ENCODE peak calls at places on chromosomes 16 and 17, in ten cellular contexts. D is GM06990, O is PC-3, P is tibial artery, H is left lung, T is breast epithelium, K is HCT116, N is transverse colon, X is AG10803, Y is fibroblast of lung. G is an unnamed sample.

GRCh38 chr17:10081571-10082169 is 116.7 kb downstream of the GAS7 start:
- DNase-seq in D (no peak), O (no peak), P (peak), H (no peak), T (no peak), K (no peak), N (no peak), X (no peak), Y (no peak), G (no peak)

GRCh38 chr17:59838196-59838911 is 54.4 kb downstream of the TUBD1 start:
- DNase-seq in D (no peak), O (peak), P (no peak), H (no peak), T (no peak), K (no peak), N (no peak), X (peak), Y (peak), G (no peak)

GRCh38 chr17:39919087-39919683 is 750 bp upstream of the GSDMB start:
- DNase-seq in D (no peak), O (no peak), P (no peak), H (no peak), T (no peak), K (no peak), N (no peak), X (no peak), Y (no peak), G (no peak)

GRCh38 chr16:86129541-86129940 is 230.6 kb downstream of the IRF8 start:
- DNase-seq in D (no peak), O (no peak), P (no peak), H (no peak), T (no peak), K (no peak), N (no peak), X (no peak), Y (peak), G (no peak)

GRCh38 chr17:43169561-43170139 is 1.4 kb upstream of the NBR1 start:
- DNase-seq in D (no peak), O (peak), P (peak), H (peak), T (peak), K (no peak), N (peak), X (peak), Y (peak), G (peak)

GRCh38 chr17:39098474-39099090 is 52.9 kb downstream of the PLXDC1 start:
- DNase-seq in D (no peak), O (no peak), P (no peak), H (no peak), T (no peak), K (no peak), N (no peak), X (no peak), Y (no peak), G (no peak)

GRCh38 chr16:2092866-2093265 is 42.8 kb downstream of the PKD1 start:
- DNase-seq in D (no peak), O (no peak), P (no peak), H (no peak), T (no peak), K (no peak), N (no peak), X (no peak), Y (no peak), G (no peak)

GRCh38 chr16:6684076-6684673 is 648.5 kb upstream of the RBFOX1 start:
- DNase-seq in D (no peak), O (peak), P (no peak), H (no peak), T (no peak), K (no peak), N (peak), X (no peak), Y (no peak), G (peak)

GRCh38 chr16:28258571-28258970 is 33.8 kb upstream of the SBK1 start:
- DNase-seq in D (no peak), O (no peak), P (no peak), H (no peak), T (no peak), K (no peak), N (no peak), X (peak), Y (no peak), G (peak)

GRCh38 chr16:55466209-55466608 is 12.8 kb upstream of the MMP2 start:
- DNase-seq in D (no peak), O (no peak), P (peak), H (no peak), T (no peak), K (no peak), N (no peak), X (no peak), Y (no peak), G (no peak)

GRCh38 chr16:85197611-85198566 is 85.6 kb upstream of the CIBAR2 start:
- DNase-seq in D (no peak), O (no peak), P (no peak), H (no peak), T (no peak), K (no peak), N (no peak), X (peak), Y (no peak), G (peak)

GRCh38 chr16:66919569-66920472 is 1.1 kb upstream of the CDH16 start:
- DNase-seq in D (no peak), O (no peak), P (no peak), H (no peak), T (no peak), K (no peak), N (no peak), X (no peak), Y (no peak), G (no peak)
- TF ChIP-seq CTCF in D (no peak), O (no peak), P (no peak), H (no peak), T (no peak), K (no peak), N (no peak), X (no peak), Y (no peak), G (no peak)

GRCh38 chr17:29393451-29393850 is 3.3 kb downstream of the TAOK1 start:
- DNase-seq in D (no peak), O (no peak), P (no peak), H (no peak), T (no peak), K (no peak), N (no peak), X (peak), Y (peak), G (peak)
- H3K4me3 ChIP-seq in D (no peak), O (peak), P (no peak), H (no peak), T (no peak), K (no peak), N (no peak), X (no peak), Y (no peak), G (peak)

DNA sequence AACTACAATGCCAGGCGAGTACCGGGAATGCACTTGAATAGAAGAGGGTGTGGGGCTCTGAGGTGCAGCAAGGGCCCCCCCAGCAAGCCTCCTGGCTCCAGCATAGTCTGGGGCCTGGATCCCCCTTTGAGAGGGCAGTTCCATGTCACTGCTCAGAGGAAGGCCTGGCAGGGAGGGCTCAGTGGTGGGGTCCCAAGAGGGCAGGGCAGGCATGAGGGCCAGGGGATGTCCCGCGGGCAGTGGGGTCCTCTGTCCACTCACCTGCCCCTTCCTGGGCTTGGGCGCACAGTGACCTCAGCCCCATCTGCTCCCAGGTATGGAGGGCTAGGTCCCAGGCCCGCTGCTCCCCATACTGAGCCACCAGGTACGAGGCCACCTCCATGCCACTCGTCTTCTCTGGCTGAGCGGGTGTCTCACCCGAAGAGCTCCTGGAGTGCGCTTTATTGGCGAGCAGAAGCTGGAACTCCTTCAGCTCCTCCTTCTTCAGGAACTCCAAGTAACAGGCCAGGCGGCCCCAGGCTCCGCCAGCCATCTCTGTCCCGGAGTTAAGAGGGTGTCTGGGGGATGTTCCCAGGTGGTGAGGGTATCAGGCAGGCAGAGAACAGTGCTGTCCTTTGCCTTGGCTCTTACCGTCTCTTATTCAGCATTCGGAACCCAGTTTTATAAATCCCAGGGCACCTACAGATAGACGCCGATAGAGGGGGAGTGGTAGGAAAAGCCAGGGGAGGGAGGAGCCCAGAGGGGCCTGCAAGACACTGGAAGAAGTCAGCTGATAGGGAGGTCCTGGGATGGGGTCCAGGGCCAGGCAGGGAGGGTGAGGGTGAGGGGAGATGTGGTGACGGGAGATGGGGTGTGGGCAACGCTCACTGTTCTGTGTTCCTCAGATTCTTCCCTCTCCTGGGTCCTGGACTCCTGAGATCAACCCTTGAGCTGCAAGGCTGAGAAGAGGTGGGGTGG is 605 bp downstream of the NLRP1 start:
- DNase-seq in D (no peak), O (no peak), P (peak), H (no peak), T (no peak), K (no peak), N (no peak), X (peak), Y (no peak), G (peak)
- TF ChIP-seq CTCF in D (peak), O (no peak), P (no peak), H (no peak), T (no peak), K (no peak), N (no peak), X (peak), Y (peak), G (no peak)

GRCh38 chr16:31569360-31569717 is 41.6 kb downstream of the AHSP start:
- DNase-seq in D (no peak), O (no peak), P (no peak), H (no peak), T (no peak), K (no peak), N (no peak), X (no peak), Y (no peak), G (no peak)

DNA sequence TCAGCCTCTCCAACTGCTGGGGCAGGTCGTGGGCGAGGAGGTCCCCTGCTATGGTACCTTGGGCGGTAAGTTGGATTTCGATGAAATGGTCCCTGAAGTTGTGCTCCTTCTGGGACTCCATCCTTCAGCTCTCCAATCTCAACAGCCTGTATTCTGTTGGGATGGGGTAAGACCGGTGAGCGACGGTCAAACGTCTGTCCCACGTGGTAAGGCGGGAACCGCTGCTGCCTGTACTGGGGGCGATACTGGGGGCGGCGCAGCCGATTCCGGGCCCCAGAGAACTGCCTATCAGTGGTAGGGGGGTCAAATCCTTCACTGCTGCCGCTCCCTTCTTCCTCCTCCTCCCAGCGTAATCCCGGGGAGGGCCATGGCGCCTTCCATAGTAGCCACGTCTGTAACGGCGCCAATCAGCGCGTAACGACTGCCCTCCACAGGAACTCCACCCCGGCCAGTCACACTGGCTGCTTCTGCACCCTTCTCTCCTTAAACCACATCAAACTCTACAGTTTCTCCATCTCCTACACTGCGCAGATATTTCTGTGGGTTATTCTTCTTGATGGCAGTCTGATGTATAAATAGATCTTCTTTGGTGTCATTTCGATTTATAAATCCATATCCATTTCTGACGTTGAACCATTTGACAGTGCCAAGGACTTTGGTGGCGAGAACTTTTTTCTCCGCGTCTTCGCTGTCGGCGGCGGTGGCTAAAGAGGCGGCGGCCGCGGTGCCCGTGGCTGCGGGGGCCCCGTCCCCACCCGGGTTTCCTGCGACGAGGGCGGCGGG is 41.1 kb downstream of the AHSP start:
- DNase-seq in D (no peak), O (no peak), P (no peak), H (peak), T (no peak), K (no peak), N (peak), X (peak), Y (peak), G (no peak)
- H3K4me3 ChIP-seq in D (no peak), O (no peak), P (peak), H (peak), T (peak), K (no peak), N (peak), X (no peak), Y (no peak), G (no peak)

DNA sequence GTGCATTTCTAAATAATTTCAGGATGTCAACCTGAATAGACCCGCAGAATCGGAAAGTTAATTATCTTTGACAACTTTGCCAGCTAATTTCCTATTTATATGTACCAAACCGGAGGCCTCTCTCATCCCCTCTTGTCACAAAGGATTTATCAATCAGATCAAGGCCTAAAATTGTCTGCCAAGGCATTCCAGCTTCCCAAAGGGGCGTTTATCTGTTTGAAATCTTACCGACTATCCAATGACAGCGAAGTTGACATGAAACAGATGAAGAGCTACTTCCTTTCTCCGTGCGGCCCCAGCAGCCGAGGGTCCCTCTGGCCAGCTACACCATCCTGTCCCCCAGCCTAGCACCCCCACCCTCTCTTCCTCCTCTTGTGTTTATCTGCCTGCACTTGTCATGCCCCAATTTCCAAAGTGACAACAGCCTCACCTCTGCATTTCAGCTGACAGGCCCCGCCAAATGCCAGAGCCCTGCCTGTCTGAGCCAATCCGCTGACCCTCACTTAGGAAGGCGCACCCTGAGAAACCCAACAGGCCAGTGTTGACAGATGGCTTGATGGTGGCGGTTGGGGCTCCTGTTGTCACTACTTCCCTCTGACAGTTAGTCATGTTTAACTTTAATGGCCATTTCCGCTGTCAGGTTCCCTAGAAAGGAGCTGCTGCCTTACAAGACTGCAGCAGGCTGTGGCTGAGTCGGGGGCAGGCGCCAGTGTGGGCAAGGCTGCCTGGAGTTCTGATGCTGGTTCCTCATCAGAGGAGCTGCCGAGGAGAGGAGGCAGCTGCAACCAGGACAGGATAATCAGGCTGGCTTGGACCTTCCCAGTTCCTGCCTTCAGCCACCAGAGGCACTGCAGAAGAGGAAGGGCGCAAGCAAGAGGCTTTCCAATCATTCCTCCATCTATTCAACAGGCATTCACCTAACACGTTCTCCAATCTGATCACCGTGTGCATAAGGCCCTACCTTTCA is 223.4 kb upstream of the DYNLRB2 start:
- DNase-seq in D (no peak), O (peak), P (no peak), H (no peak), T (no peak), K (no peak), N (no peak), X (no peak), Y (peak), G (no peak)
- TF ChIP-seq CTCF in D (peak), O (peak), P (no peak), H (no peak), T (no peak), K (no peak), N (no peak), X (peak), Y (peak), G (peak)

DNA sequence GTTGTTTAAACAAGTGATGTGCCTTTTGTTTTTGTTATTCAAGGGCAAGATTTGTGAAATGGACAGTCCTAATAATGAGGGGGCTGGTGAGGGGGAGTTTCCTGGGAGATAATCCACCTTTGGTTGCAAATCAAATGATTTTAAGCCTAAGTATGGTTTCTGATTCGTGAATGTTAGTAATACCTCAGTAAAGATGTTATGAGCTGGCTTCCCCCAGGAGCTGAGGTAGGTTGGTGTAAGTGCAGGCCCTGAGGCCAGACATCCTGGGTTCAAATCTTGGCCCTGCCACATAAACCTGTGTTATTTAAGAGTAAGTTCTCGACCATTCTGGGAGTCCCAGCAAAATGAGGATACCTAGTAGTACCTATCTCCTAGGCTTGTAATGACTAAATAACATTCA is 1.5 kb downstream of the SNX29 start:
- DNase-seq in D (no peak), O (no peak), P (no peak), H (no peak), T (no peak), K (no peak), N (no peak), X (no peak), Y (no peak), G (no peak)
- H3K4me3 ChIP-seq in D (peak), O (peak), P (peak), H (no peak), T (peak), K (no peak), N (peak), X (peak), Y (peak), G (peak)

DNA sequence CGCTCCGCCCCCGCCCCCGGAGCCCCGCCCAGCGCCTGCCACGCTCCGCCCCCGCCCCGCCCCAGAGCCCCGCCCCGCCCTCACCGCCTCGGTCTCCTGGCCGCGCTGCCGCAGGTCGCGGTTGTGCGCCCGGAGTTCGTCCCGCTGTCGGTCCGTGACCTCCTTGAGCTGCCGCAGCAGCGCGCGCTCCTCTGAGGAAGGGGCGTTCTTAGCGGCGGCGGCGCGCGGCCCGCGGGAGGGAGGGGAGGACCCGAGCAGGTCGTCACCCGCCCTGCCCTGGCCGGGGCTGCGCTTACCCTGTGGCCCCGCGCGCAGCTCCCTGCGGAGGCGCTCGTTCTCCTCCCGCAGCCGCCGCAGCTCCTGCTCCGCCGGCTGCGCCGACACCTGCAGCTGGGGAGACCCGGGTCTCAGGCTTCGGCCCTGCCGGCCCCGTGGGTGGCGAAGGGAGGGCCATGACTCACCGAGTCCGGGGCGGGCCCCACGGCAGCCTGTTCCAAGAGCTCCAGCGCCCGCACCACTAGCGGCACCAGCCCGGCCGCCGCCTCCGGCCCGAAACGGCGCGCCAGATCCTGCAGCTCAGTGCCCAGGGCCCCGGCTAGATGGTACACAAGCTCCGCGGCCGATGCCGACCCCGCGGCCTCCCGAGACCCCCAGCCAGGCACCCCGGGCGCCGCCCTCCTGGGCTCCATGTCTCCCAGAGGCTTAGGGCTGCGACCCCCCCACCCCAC is 386 bp downstream of the RILP start:
- DNase-seq in D (peak), O (peak), P (peak), H (peak), T (peak), K (peak), N (peak), X (peak), Y (peak), G (peak)
- TF ChIP-seq CTCF in D (no peak), O (no peak), P (no peak), H (no peak), T (no peak), K (no peak), N (no peak), X (no peak), Y (no peak), G (no peak)

DNA sequence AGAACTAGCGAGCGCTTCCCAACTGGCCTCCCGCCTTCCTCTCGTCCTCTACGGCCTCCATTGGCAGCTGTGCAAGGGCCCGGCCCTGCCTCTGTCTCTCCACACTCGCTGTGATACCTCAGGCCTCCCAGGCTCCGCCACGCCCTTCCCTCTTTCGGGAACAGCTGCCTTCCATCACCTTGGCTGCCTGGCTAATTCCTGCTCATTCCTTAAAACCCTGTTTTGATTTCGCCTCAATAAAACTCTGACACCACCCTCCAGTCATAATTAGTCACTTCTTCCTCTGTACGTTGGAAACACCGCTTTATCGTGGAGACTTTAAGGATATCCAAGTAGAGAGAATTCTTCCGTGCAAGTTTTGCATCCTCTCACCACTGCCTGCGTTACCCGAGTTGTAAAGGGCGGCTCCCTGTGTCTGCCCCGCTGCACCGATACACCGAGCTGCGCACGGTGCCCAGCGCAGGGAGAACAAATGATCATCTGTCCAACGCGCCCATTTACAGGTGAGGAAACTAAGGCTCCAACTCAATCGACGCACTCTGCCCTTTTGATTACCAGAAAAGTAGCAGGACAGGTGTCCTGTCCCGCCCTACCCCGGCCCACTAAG is 139.6 kb downstream of the SEC14L1 start:
- DNase-seq in D (no peak), O (peak), P (no peak), H (no peak), T (no peak), K (peak), N (peak), X (peak), Y (peak), G (peak)
- H3K4me3 ChIP-seq in D (peak), O (peak), P (peak), H (no peak), T (no peak), K (peak), N (peak), X (peak), Y (no peak), G (peak)

G was measured in foreskin fibroblast.